ENCODE peak calls at places on chromosomes 5 and 9, in six cellular contexts. A is left ventricle myocardium inferior, K is K562, B is ascending aorta, G is RWPE1, L is type B pancreatic cell. E is an unnamed sample.

GRCh38 chr5:172149073-172149472 is 39.0 kb downstream of the STK10 start:
- DNase-seq in A (no peak), K (no peak), B (no peak), G (no peak), L (no peak), E (no peak)

GRCh38 chr5:33148076-33148501 is 292.7 kb upstream of the TARS1 start:
- DNase-seq in A (peak), K (no peak), B (peak), G (peak), L (no peak), E (no peak)

GRCh38 chr5:78648359-78649219 is at the start of gene LHFPL2:
- DNase-seq in A (peak), K (peak), B (peak), G (peak), L (peak), E (peak)

GRCh38 chr9:122226142-122226757 is 2.5 kb downstream of the LHX6 start:
- DNase-seq in A (no peak), K (no peak), B (no peak), G (no peak), L (no peak), E (no peak)

GRCh38 chr5:160260881-160261815 is 31.8 kb downstream of the FABP6 start:
- DNase-seq in A (no peak), K (peak), B (no peak), G (no peak), L (no peak), E (no peak)

GRCh38 chr5:149959406-149960236 is 937 bp upstream of the SLC26A2 start:
- DNase-seq in A (no peak), K (peak), B (no peak), G (peak), L (no peak), E (no peak)

GRCh38 chr9:97577051-97577450 is 56.1 kb downstream of the TSTD2 start:
- DNase-seq in A (no peak), K (no peak), B (no peak), G (no peak), L (no peak), E (no peak)

GRCh38 chr9:120236596-120236995 is 343.4 kb downstream of the CDK5RAP2 start:
- DNase-seq in A (no peak), K (no peak), B (no peak), G (no peak), L (no peak), E (no peak)

GRCh38 chr5:80406980-80407734 is 707 bp upstream of the ZFYVE16 start:
- DNase-seq in A (peak), K (no peak), B (peak), G (no peak), L (no peak), E (no peak)

GRCh38 chr9:75087279-75087823 is 604 bp downstream of the NMRK1 start:
- DNase-seq in A (no peak), K (no peak), B (peak), G (peak), L (no peak), E (no peak)

GRCh38 chr9:133714606-133715294 is 23.4 kb downstream of the SARDH start:
- DNase-seq in A (peak), K (no peak), B (no peak), G (no peak), L (no peak), E (no peak)

GRCh38 chr9:124133752-124134151 is 122.2 kb downstream of the LHX2 start:
- DNase-seq in A (no peak), K (peak), B (peak), G (no peak), L (no peak), E (no peak)

GRCh38 chr9:78044189-78044588 is 12.6 kb upstream of the GNAQ start:
- DNase-seq in A (no peak), K (no peak), B (no peak), G (no peak), L (no peak), E (no peak)

GRCh38 chr5:180646289-180646962 is 3.0 kb downstream of the FLT4 start:
- DNase-seq in A (no peak), K (no peak), B (peak), G (no peak), L (no peak), E (no peak)

GRCh38 chr9:84538879-84539278 is 130.7 kb upstream of the NTRK2 start:
- DNase-seq in A (no peak), K (no peak), B (no peak), G (no peak), L (no peak), E (no peak)

GRCh38 chr5:171272996-171273970 is 35.8 kb upstream of the TLX3 start:
- DNase-seq in A (no peak), K (peak), B (no peak), G (no peak), L (no peak), E (no peak)

GRCh38 chr9:19913151-19913550 is 124.3 kb upstream of the SLC24A2 start:
- DNase-seq in A (no peak), K (no peak), B (no peak), G (peak), L (no peak), E (no peak)

GRCh38 chr5:115460476-115460875 is 84.1 kb downstream of the FEM1C start:
- DNase-seq in A (peak), K (no peak), B (no peak), G (peak), L (no peak), E (no peak)

GRCh38 chr9:122051401-122052346 is 41.4 kb downstream of the TTLL11 start:
- DNase-seq in A (no peak), K (peak), B (no peak), G (no peak), L (no peak), E (no peak)

GRCh38 chr5:318931-319601 is 2.4 kb upstream of the AHRR start:
- DNase-seq in A (no peak), K (no peak), B (no peak), G (no peak), L (no peak), E (no peak)

GRCh38 chr9:108125541-108125940 is 636.0 kb upstream of the KLF4 start:
- DNase-seq in A (no peak), K (peak), B (no peak), G (no peak), L (no peak), E (no peak)

GRCh38 chr9:123484130-123484529 is 128.1 kb downstream of the CRB2 start:
- DNase-seq in A (no peak), K (no peak), B (no peak), G (no peak), L (no peak), E (no peak)

GRCh38 chr5:162189719-162190118 is 122.1 kb downstream of the GABRG2 start:
- DNase-seq in A (no peak), K (no peak), B (no peak), G (no peak), L (no peak), E (no peak)

GRCh38 chr5:56637321-56637920 is 177.9 kb upstream of the MAP3K1 start:
- DNase-seq in A (no peak), K (no peak), B (no peak), G (no peak), L (no peak), E (no peak)

GRCh38 chr5:154786414-154786813 is 31.2 kb downstream of the LARP1 start:
- DNase-seq in A (no peak), K (peak), B (no peak), G (no peak), L (no peak), E (no peak)

GRCh38 chr5:140342287-140342686 is 4.1 kb downstream of the HBEGF start:
- DNase-seq in A (no peak), K (no peak), B (peak), G (no peak), L (no peak), E (no peak)

GRCh38 chr5:36691241-36691640 is 84.8 kb downstream of the SLC1A3 start:
- DNase-seq in A (no peak), K (no peak), B (no peak), G (no peak), L (no peak), E (no peak)

GRCh38 chr9:91163773-91164471 is 197.8 kb downstream of the AUH start:
- DNase-seq in A (no peak), K (no peak), B (peak), G (no peak), L (no peak), E (no peak)

GRCh38 chr5:56979968-56980367 is 28.0 kb upstream of the MIER3 start:
- DNase-seq in A (no peak), K (no peak), B (no peak), G (no peak), L (no peak), E (no peak)

GRCh38 chr9:117887383-117887782 is 183.2 kb downstream of the TLR4 start:
- DNase-seq in A (no peak), K (no peak), B (no peak), G (no peak), L (no peak), E (no peak)

GRCh38 chr5:65030056-65030455 is 261.3 kb downstream of the CWC27 start:
- DNase-seq in A (no peak), K (no peak), B (no peak), G (no peak), L (no peak), E (no peak)

GRCh38 chr5:147560982-147561381 is 51.1 kb upstream of the DPYSL3 start:
- DNase-seq in A (no peak), K (no peak), B (no peak), G (no peak), L (no peak), E (no peak)

GRCh38 chr5:177495243-177496060 is 2.0 kb downstream of the PDLIM7 start:
- DNase-seq in A (peak), K (no peak), B (peak), G (no peak), L (no peak), E (no peak)

GRCh38 chr5:151038801-151039238 is 18.4 kb downstream of the GPX3 start:
- DNase-seq in A (no peak), K (no peak), B (no peak), G (no peak), L (no peak), E (no peak)

DNA sequence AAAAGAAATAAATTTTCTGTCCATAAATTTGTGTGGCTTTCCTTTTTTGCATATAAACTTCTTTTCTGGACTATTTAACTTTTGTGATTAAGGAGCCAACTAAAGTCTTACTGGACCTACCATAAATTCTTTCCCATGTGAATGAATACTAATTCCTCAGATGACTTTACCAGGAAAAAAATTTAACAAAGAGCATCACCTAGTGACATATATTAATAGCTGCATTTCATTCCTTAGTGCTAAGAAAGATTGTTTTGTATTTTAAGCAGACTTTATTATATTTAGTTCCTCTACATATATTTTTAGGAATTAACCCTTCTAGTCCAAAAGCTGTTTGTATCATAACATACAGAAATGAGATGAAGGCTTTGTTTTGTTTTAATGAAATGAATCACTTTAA is 64.4 kb downstream of the C9orf85 start:
- DNase-seq in A (no peak), K (no peak), B (no peak), G (no peak), L (no peak), E (no peak)
- TF ChIP-seq CTCF in A (peak), K (peak), B (peak), G (peak), L (no peak), E (no peak)

GRCh38 chr9:128414461-128414860 is 6.2 kb upstream of the CERCAM start:
- DNase-seq in A (no peak), K (no peak), B (no peak), G (no peak), L (no peak), E (no peak)
- TF ChIP-seq CTCF in A (no peak), K (peak), B (no peak), G (peak), L (peak), E (no peak)

DNA sequence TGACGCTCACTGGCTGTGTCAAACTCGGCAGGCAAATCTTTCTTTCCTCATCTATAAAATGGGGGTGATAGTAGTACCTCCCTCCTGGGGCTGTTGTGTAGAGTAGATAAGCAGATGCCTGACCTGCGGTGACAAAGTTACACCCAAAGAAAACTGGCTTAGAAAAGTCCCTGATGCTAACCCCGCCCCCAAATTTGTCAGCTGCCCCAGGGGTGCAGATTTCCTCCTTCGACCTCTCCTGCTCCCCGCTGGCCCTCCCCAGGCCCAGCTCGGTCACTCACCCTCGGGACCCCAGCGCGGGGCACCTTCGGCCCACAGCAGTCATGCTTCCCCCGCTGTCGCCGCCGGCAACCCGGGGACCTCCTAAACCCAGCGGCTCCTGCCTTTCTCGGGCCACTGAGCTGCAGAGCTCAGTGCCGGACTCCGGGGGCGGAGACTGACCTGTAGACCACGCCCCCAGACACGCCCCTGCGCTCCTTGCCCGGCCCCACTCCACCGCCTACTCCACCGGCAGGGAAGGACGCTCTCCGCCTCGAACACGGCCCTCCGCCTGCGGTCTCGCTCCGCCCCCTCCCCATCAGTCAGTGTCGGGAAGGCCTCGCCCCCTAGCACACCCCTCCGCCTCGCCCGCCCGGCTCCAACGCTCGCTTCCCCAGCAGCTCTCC is 7.4 kb downstream of the SH2D3C start:
- DNase-seq in A (peak), K (peak), B (peak), G (peak), L (peak), E (peak)
- TF ChIP-seq CTCF in A (no peak), K (no peak), B (no peak), G (no peak), L (no peak), E (no peak)

DNA sequence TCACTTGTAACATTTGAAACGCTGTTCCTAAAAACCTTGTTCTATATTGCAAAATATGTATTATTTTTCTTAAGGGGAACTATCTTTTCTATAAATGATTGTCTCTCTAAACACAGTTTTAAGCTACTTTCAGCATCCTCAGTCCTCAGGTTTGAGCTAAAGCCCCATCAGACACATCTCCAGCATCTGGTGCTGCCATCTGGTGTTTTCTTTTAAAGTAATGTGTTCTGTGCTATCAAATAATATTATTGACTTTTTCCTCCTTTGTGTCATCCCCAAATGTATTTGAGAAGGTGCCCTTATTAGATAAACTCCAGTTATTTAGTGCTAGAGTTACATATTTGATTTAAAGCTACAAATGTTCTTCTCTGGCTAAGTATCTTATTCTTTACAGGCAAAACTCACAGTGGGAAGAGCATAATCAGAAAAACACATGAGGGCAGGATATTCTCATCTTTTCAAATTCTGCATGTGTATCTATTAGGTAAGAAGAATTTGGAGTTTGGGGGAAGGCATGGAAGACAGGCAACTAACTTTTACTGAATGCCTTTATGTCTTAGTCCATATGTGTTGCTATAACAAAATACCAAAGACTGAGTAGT is 27.5 kb downstream of the ZNF474 start:
- DNase-seq in A (no peak), K (peak), B (no peak), G (peak), L (no peak), E (no peak)
- TF ChIP-seq CTCF in A (peak), K (peak), B (no peak), G (peak), L (peak), E (no peak)